ENCODE peak calls at places on chromosomes 3 and 15, in seven cellular contexts. L, V, X, Y, Z, Q and G are unnamed samples.

GRCh38 chr3:127697531-127698240 is 24.9 kb downstream of the ABTB1 start:
- DNase-seq in L (peak), V (peak), X (peak), Y (peak), Z (peak), Q (peak), G (no peak)

GRCh38 chr3:29201609-29202008 is 79.3 kb upstream of the RBMS3 start:
- DNase-seq in L (no peak), V (no peak), X (no peak), Y (no peak), Z (no peak), Q (no peak), G (no peak)

GRCh38 chr3:160801386-160802118 is 45.5 kb downstream of the PPM1L start:
- DNase-seq in L (peak), V (no peak), X (no peak), Y (peak), Z (peak), Q (no peak), G (no peak)

GRCh38 chr3:129962600-129962999 is 11.9 kb upstream of the TRH start:
- DNase-seq in L (no peak), V (no peak), X (no peak), Y (no peak), Z (no peak), Q (no peak), G (no peak)

GRCh38 chr15:83118968-83119367 is 11.5 kb downstream of the TM6SF1 start:
- DNase-seq in L (no peak), V (no peak), X (no peak), Y (no peak), Z (no peak), Q (no peak), G (no peak)

GRCh38 chr3:40680685-40681657 is 156.2 kb downstream of the ZNF621 start:
- DNase-seq in L (no peak), V (no peak), X (no peak), Y (no peak), Z (no peak), Q (no peak), G (no peak)

GRCh38 chr15:63497642-63498100 is 6.7 kb upstream of the USP3 start:
- DNase-seq in L (no peak), V (no peak), X (no peak), Y (no peak), Z (peak), Q (no peak), G (no peak)

GRCh38 chr15:66951976-66952375 is 113.4 kb upstream of the SMAD3 start:
- DNase-seq in L (no peak), V (no peak), X (no peak), Y (peak), Z (no peak), Q (no peak), G (no peak)

GRCh38 chr3:38773528-38773927 is 42.5 kb downstream of the SCN10A start:
- DNase-seq in L (no peak), V (no peak), X (no peak), Y (no peak), Z (no peak), Q (no peak), G (no peak)

GRCh38 chr15:31375772-31376171 is 49.1 kb downstream of the KLF13 start:
- DNase-seq in L (no peak), V (no peak), X (no peak), Y (no peak), Z (no peak), Q (no peak), G (no peak)

GRCh38 chr3:50651875-50652529 is 22.7 kb upstream of the DOCK3 start:
- DNase-seq in L (no peak), V (no peak), X (no peak), Y (no peak), Z (no peak), Q (no peak), G (no peak)